ENCODE peak calls at places on chromosomes 3 and 15, in eight cellular contexts. I is RPMI8226, Y is Calu3, V is T-cell, C is fibroblast of the aortic adventitia, W is NCI-H1930, P is uterus, T is A172. J is an unnamed sample.

GRCh38 chr3:186200746-186201145 is 91.9 kb upstream of the ETV5 start:
- DNase-seq in Y (no peak), C (no peak), I (no peak), P (no peak), V (no peak), W (no peak), T (no peak), J (no peak)

GRCh38 chr15:63041982-63042878 is at the start of gene TPM1:
- DNase-seq in V (no peak), W (no peak), P (peak), I (peak), Y (peak), C (peak), T (peak), J (no peak)

GRCh38 chr3:189143321-189143720 is 28.4 kb upstream of the TPRG1 start:
- DNase-seq in Y (no peak), T (no peak), I (no peak), C (no peak), W (no peak), P (no peak), V (no peak), J (no peak)

GRCh38 chr3:111610612-111611054 is 15.5 kb upstream of the ZBED2 start:
- DNase-seq in V (no peak), I (no peak), P (no peak), W (no peak), T (no peak), Y (no peak), C (no peak), J (no peak)

GRCh38 chr3:111936967-111937366 is 41.9 kb upstream of the ABHD10 start:
- DNase-seq in I (no peak), T (no peak), W (no peak), V (no peak), Y (no peak), C (no peak), P (no peak), J (no peak)

GRCh38 chr3:100413619-100414018 is 12.3 kb downstream of the LNP1 start:
- DNase-seq in C (no peak), V (no peak), W (no peak), I (no peak), P (no peak), T (no peak), Y (no peak), J (no peak)

GRCh38 chr3:39126532-39127071 is 19.1 kb downstream of the TTC21A start:
- DNase-seq in P (peak), T (peak), V (no peak), C (peak), I (peak), W (no peak), Y (peak), J (peak)

GRCh38 chr3:195004512-195005250 is 266.3 kb downstream of the XXYLT1 start:
- DNase-seq in I (no peak), C (no peak), W (no peak), V (no peak), P (no peak), T (no peak), Y (no peak), J (no peak)

GRCh38 chr3:193680220-193680619 is 87.2 kb downstream of the OPA1 start:
- DNase-seq in C (no peak), W (no peak), V (no peak), T (peak), P (no peak), Y (no peak), I (no peak), J (no peak)

GRCh38 chr3:194315965-194316361 is 35.2 kb downstream of the CPN2 start:
- DNase-seq in T (no peak), V (no peak), W (no peak), I (no peak), P (no peak), Y (no peak), C (peak), J (no peak)

GRCh38 chr3:59456852-59457485 is 407.1 kb upstream of the CFAP20DC start:
- DNase-seq in Y (no peak), I (no peak), C (no peak), P (no peak), T (no peak), W (no peak), V (no peak), J (no peak)

GRCh38 chr3:157089455-157090221 is 70.3 kb downstream of the CCNL1 start:
- DNase-seq in I (peak), W (no peak), P (peak), V (peak), Y (peak), C (peak), T (peak), J (no peak)

GRCh38 chr3:165669502-165669901 is 167.7 kb downstream of the BCHE start:
- DNase-seq in I (no peak), C (peak), Y (no peak), P (no peak), V (no peak), T (peak), W (no peak), J (no peak)

GRCh38 chr3:53996153-53996861 is 104.6 kb upstream of the SELENOK start:
- DNase-seq in P (no peak), V (no peak), C (no peak), T (peak), Y (no peak), W (no peak), I (no peak), J (peak)

GRCh38 chr3:193826126-193826795 is 233.3 kb downstream of the OPA1 start:
- DNase-seq in Y (peak), I (peak), C (peak), P (no peak), V (no peak), W (no peak), T (peak), J (no peak)

GRCh38 chr3:65443739-65444447 is 594.8 kb downstream of the MAGI1 start:
- DNase-seq in T (no peak), C (no peak), V (no peak), Y (no peak), I (no peak), W (no peak), P (no peak), J (no peak)

GRCh38 chr15:74594455-74594854 is 21.2 kb upstream of the CLK3 start:
- DNase-seq in P (no peak), T (no peak), Y (no peak), W (no peak), V (no peak), C (no peak), I (no peak), J (no peak)

GRCh38 chr15:39497016-39497758 is 83.7 kb upstream of the THBS1 start:
- DNase-seq in P (no peak), W (no peak), Y (no peak), V (no peak), T (no peak), C (no peak), I (no peak), J (no peak)

GRCh38 chr3:86388848-86389247 is 602.1 kb downstream of the VGLL3 start:
- DNase-seq in I (peak), C (no peak), Y (peak), W (no peak), P (no peak), V (no peak), T (no peak), J (no peak)

GRCh38 chr3:10553586-10554235 is 48.3 kb upstream of the ATP2B2 start:
- DNase-seq in W (no peak), T (no peak), I (no peak), C (no peak), V (no peak), Y (no peak), P (no peak), J (no peak)

GRCh38 chr15:96273317-96274086 is 57.0 kb upstream of the NR2F2 start:
- DNase-seq in I (no peak), P (no peak), C (peak), V (no peak), W (no peak), T (peak), Y (peak), J (no peak)

GRCh38 chr15:62254137-62254934 is 89.3 kb upstream of the C2CD4B start:
- DNase-seq in T (peak), W (peak), I (peak), P (peak), C (peak), V (no peak), Y (peak), J (peak)

GRCh38 chr3:160981217-160981938 is 123.8 kb downstream of the B3GALNT1 start:
- DNase-seq in W (no peak), T (no peak), I (no peak), V (peak), C (peak), P (no peak), Y (no peak), J (peak)

GRCh38 chr3:172034786-172035685 is 4.3 kb upstream of the FNDC3B start:
- DNase-seq in C (peak), P (no peak), Y (no peak), T (peak), V (no peak), I (peak), W (no peak), J (peak)

GRCh38 chr3:141796436-141797166 is 33.4 kb downstream of the GRK7 start:
- DNase-seq in I (peak), Y (no peak), P (no peak), W (no peak), C (peak), T (no peak), V (peak), J (peak)

GRCh38 chr3:44529927-44530326 is 25.1 kb upstream of the ZKSCAN7 start:
- DNase-seq in P (no peak), Y (no peak), C (peak), T (no peak), I (peak), W (no peak), V (no peak), J (peak)

GRCh38 chr3:66195347-66195783 is 25.4 kb upstream of the SLC25A26 start:
- DNase-seq in T (no peak), Y (peak), I (no peak), P (peak), C (peak), V (no peak), W (no peak), J (no peak)

GRCh38 chr15:50939911-50940310 is 31.4 kb downstream of the AP4E1 start:
- DNase-seq in P (no peak), Y (no peak), I (no peak), T (peak), W (no peak), V (no peak), C (peak), J (no peak)

GRCh38 chr3:130838898-130839572 is 54.8 kb upstream of the ATP2C1 start:
- DNase-seq in W (no peak), Y (no peak), I (peak), T (no peak), V (no peak), P (no peak), C (no peak), J (no peak)

GRCh38 chr3:74302959-74303358 is 311.5 kb downstream of the CNTN3 start:
- DNase-seq in P (no peak), W (no peak), I (no peak), C (no peak), V (no peak), Y (no peak), T (no peak), J (no peak)

GRCh38 chr15:43776101-43776717 is 557 bp downstream of the ELL3 start:
- DNase-seq in C (no peak), T (no peak), V (no peak), P (peak), Y (no peak), W (no peak), I (no peak), J (peak)

GRCh38 chr3:61582287-61582686 is 20.9 kb downstream of the PTPRG start:
- DNase-seq in I (no peak), Y (no peak), V (no peak), C (no peak), T (no peak), P (no peak), W (no peak), J (no peak)

GRCh38 chr15:63134245-63134644 is 12.6 kb downstream of the LACTB start:
- DNase-seq in Y (no peak), I (no peak), W (no peak), V (no peak), C (no peak), T (peak), P (no peak), J (no peak)